ENCODE peak calls at places on chromosome 13, in four cellular contexts. D, A, Q and T are unnamed samples.

GRCh38 chr13:113989585-113990300 is 15.9 kb upstream of the C13orf46 start:
- DNase-seq in D (peak), A (no peak), Q (no peak), T (peak)

GRCh38 chr13:108573455-108573854 is 56.0 kb upstream of the MYO16 start:
- DNase-seq in D (no peak), A (no peak), Q (no peak), T (no peak)

GRCh38 chr13:23470706-23471610 is 37.5 kb upstream of the SACS start:
- DNase-seq in D (no peak), A (no peak), Q (no peak), T (no peak)

GRCh38 chr13:57630661-57631606 is 610 bp upstream of the PCDH17 start:
- DNase-seq in D (peak), A (no peak), Q (no peak), T (no peak)

GRCh38 chr13:109749365-109749764 is 37.0 kb downstream of the IRS2 start:
- DNase-seq in D (no peak), A (no peak), Q (peak), T (no peak)

GRCh38 chr13:94416454-94417080 is 62.9 kb downstream of the DCT start:
- DNase-seq in D (no peak), A (no peak), Q (no peak), T (no peak)

GRCh38 chr13:28747851-28748250 is 29.1 kb upstream of the SLC46A3 start:
- DNase-seq in D (no peak), A (no peak), Q (no peak), T (no peak)

GRCh38 chr13:99374169-99374991 is 67.2 kb upstream of the GPR183 start:
- DNase-seq in D (no peak), A (no peak), Q (peak), T (no peak)

GRCh38 chr13:106416645-106417044 is 118.8 kb downstream of the EFNB2 start:
- DNase-seq in D (no peak), A (no peak), Q (no peak), T (no peak)

GRCh38 chr13:108086678-108087077 is 128.7 kb downstream of the LIG4 start:
- DNase-seq in D (no peak), A (no peak), Q (no peak), T (no peak)

GRCh38 chr13:80359459-80360297 is 18.8 kb upstream of the SPRY2 start:
- DNase-seq in D (no peak), A (no peak), Q (no peak), T (no peak)

GRCh38 chr13:99208185-99208584 is 7.5 kb downstream of the UBAC2 start:
- DNase-seq in D (no peak), A (no peak), Q (no peak), T (no peak)

GRCh38 chr13:43057653-43058317 is 34.4 kb downstream of the DNAJC15 start:
- DNase-seq in D (no peak), A (no peak), Q (no peak), T (no peak)

GRCh38 chr13:93769126-93769525 is 542.5 kb downstream of the GPC6 start:
- DNase-seq in D (no peak), A (no peak), Q (no peak), T (no peak)

GRCh38 chr13:97938701-97939475 is 14.6 kb upstream of the IPO5 start:
- DNase-seq in D (no peak), A (no peak), Q (no peak), T (no peak)

GRCh38 chr13:79352107-79352506 is 53.9 kb downstream of the RBM26 start:
- DNase-seq in D (no peak), A (no peak), Q (no peak), T (no peak)
- TF ChIP-seq CTCF in D (no peak), A (no peak), Q (no peak), T (no peak)

GRCh38 chr13:66837246-66837645 is 392.9 kb downstream of the PCDH9 start:
- DNase-seq in D (peak), A (no peak), Q (no peak), T (no peak)

GRCh38 chr13:66829803-66830202 is 400.3 kb downstream of the PCDH9 start:
- DNase-seq in D (no peak), A (no peak), Q (no peak), T (no peak)

GRCh38 chr13:66831317-66831716 is 398.8 kb downstream of the PCDH9 start:
- DNase-seq in D (no peak), A (no peak), Q (no peak), T (no peak)

DNA sequence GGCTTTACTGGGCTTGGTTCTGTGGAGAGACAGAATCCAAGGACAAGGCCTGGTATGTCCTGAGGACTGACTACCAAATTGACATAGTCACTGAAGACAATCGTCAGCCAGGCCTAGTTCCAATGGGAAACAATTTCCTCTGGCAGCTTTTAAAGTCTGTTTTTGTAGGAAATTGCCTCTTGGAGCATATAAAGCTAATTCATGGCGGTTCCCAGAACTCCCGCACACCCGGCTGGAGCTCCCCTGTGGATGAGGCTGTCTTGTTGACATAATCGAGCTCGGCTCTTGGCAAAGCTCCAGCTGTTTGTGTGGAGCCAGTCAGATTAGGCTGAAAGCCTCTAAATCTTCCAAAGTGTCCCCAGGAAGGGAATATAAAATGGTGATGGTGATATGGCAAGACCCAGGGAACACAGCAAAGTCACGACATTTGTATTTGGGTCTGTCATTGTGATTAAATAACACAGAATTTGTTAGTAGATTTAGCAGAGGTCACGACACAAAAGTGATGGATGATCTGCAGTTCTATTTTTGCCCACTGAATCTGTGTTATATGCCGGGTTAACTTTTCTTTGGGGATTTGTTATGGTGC is 395.0 kb downstream of the PCDH9 start:
- DNase-seq in D (no peak), A (peak), Q (no peak), T (no peak)
- H3K4me3 ChIP-seq in D (no peak), A (no peak), Q (no peak), T (no peak)

GRCh38 chr13:30364133-30364532 is 56.8 kb upstream of the KATNAL1 start:
- DNase-seq in D (no peak), A (no peak), Q (no peak), T (no peak)
- TF ChIP-seq POLR2AphosphoS5 in D (no peak), A (no peak), Q (no peak), T (no peak)

DNA sequence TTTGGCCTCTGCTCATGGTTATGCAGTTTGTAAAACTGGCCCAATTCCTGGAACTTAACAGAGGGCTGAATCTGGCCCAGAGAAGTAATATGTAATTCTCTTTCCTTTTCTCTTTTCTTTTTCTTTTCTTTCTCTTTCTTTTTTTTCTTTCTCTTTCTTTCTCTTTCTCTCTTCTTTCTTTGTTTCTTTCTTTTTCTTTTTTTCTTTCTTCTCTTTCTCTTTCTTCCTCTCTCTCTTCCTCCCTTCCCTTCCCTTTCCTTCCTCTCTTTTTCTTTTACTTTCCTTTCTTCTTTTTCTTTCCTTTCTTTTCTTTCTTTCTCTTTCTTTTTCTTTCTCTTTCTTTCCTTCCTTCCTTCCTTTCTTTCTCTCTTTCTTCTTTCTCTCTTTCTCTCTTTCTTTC is 88.8 kb upstream of the SLITRK5 start:
- DNase-seq in D (no peak), A (no peak), Q (no peak), T (no peak)
- TF ChIP-seq CTCF in D (no peak), A (no peak), Q (no peak), T (no peak)

DNA sequence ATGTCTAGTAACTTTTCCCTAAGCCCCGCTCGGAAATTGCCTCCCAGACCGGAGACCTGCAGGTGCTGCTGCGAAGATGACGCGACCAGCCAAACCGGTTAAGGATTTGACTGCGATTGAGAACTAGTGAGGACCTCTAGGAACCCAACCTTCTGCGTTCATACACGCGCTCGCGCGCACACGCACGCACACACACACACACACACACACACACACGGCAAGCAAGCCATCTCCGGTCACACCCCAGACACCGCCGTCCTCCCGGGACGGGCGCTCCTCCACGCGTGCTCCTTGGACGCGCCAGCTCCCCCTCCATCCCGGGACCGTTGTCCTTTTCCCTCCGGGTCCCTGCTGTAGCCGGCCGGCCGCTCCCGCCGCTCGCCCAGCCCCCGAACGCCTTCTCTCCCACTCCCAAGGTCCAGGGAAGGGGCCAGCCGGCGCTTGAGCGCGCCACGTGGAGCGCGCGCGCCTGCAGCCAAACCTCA is 1.2 kb downstream of the TBC1D4 start:
- DNase-seq in D (peak), A (peak), Q (no peak), T (no peak)
- H3K4me3 ChIP-seq in D (peak), A (peak), Q (peak), T (peak)